ENCODE peak calls at places on chromosomes 12 and 14, in five cellular contexts. One of them, this sample, is unnamed.

GRCh38 chr12:105222726-105223357 is 13.1 kb downstream of the APPL2 start:
- DNase-seq in WTC11: no peak
- DNase-seq in breast epithelium: no peak
- DNase-seq in tibial artery: no peak
- DNase-seq in Calu3: no peak
- DNase-seq in this sample: no peak

GRCh38 chr14:24734917-24735500 is 101.0 kb upstream of the GZMB start:
- DNase-seq in Calu3: peak; percentile 51
- DNase-seq in WTC11: peak; percentile 17
- DNase-seq in tibial artery: peak; percentile 37
- DNase-seq in breast epithelium: no peak
- DNase-seq in this sample: no peak

GRCh38 chr14:25833341-25834121 is 764.3 kb downstream of the NOVA1 start:
- DNase-seq in Calu3: no peak
- DNase-seq in breast epithelium: no peak
- DNase-seq in tibial artery: no peak
- DNase-seq in WTC11: peak; percentile 57
- DNase-seq in this sample: no peak

GRCh38 chr14:50230601-50231474 is 540 bp downstream of the SOS2 start:
- DNase-seq in WTC11: peak; percentile 38
- DNase-seq in breast epithelium: peak; percentile 64
- DNase-seq in tibial artery: peak; percentile 47
- DNase-seq in Calu3: peak; percentile 35
- DNase-seq in this sample: no peak

GRCh38 chr12:89348894-89349669 is 3.2 kb downstream of the DUSP6 start:
- DNase-seq in tibial artery: no peak
- DNase-seq in Calu3: no peak
- DNase-seq in breast epithelium: no peak
- DNase-seq in WTC11: no peak
- DNase-seq in this sample: no peak

GRCh38 chr12:6200266-6201198 is at the start of gene CD9:
- DNase-seq in tibial artery: peak; percentile 65
- DNase-seq in Calu3: peak; percentile 78
- DNase-seq in breast epithelium: peak; percentile 85
- DNase-seq in WTC11: peak; percentile 72
- DNase-seq in this sample: no peak

GRCh38 chr14:83706555-83706954 is 1823.4 kb upstream of the FLRT2 start:
- DNase-seq in WTC11: peak; percentile 68
- DNase-seq in tibial artery: no peak
- DNase-seq in Calu3: no peak
- DNase-seq in breast epithelium: no peak
- DNase-seq in this sample: no peak

GRCh38 chr12:82912406-82912805 is 225.7 kb downstream of the TMTC2 start:
- DNase-seq in tibial artery: no peak
- DNase-seq in Calu3: no peak
- DNase-seq in breast epithelium: no peak
- DNase-seq in WTC11: no peak
- DNase-seq in this sample: no peak

GRCh38 chr14:93456356-93456755 is 25.6 kb downstream of the UNC79 start:
- DNase-seq in WTC11: no peak
- DNase-seq in breast epithelium: no peak
- DNase-seq in tibial artery: no peak
- DNase-seq in Calu3: no peak
- DNase-seq in this sample: no peak

GRCh38 chr12:121857322-121858246 is 1.1 kb downstream of the HPD start:
- DNase-seq in WTC11: no peak
- DNase-seq in Calu3: no peak
- DNase-seq in breast epithelium: no peak
- DNase-seq in tibial artery: no peak
- DNase-seq in this sample: no peak

GRCh38 chr14:90555126-90556049 is 158.6 kb downstream of the CALM1 start:
- DNase-seq in Calu3: no peak
- DNase-seq in WTC11: no peak
- DNase-seq in breast epithelium: no peak
- DNase-seq in tibial artery: no peak
- DNase-seq in this sample: no peak

GRCh38 chr12:122840580-122841513 is 5.6 kb downstream of the HIP1R start:
- DNase-seq in WTC11: peak; percentile 3
- DNase-seq in tibial artery: peak; percentile 18
- DNase-seq in Calu3: no peak
- DNase-seq in breast epithelium: peak; percentile 47
- DNase-seq in this sample: no peak

GRCh38 chr12:111352300-111352993 is 16.4 kb downstream of the PHETA1 start:
- DNase-seq in WTC11: no peak
- DNase-seq in tibial artery: no peak
- DNase-seq in breast epithelium: no peak
- DNase-seq in Calu3: no peak
- DNase-seq in this sample: no peak

GRCh38 chr14:55245657-55246268 is 25.5 kb upstream of the FBXO34 start:
- DNase-seq in Calu3: peak; percentile 33
- DNase-seq in breast epithelium: no peak
- DNase-seq in tibial artery: no peak
- DNase-seq in WTC11: no peak
- DNase-seq in this sample: no peak

GRCh38 chr12:5081016-5081415 is 37.3 kb downstream of the KCNA5 start:
- DNase-seq in tibial artery: no peak
- DNase-seq in Calu3: no peak
- DNase-seq in breast epithelium: no peak
- DNase-seq in WTC11: peak; percentile 61
- DNase-seq in this sample: no peak

GRCh38 chr12:5076761-5077160 is 33.1 kb downstream of the KCNA5 start:
- DNase-seq in WTC11: no peak
- DNase-seq in tibial artery: no peak
- DNase-seq in breast epithelium: peak; percentile 75
- DNase-seq in Calu3: no peak
- DNase-seq in this sample: no peak

GRCh38 chr12:5073838-5074237 is 30.2 kb downstream of the KCNA5 start:
- DNase-seq in tibial artery: no peak
- DNase-seq in WTC11: peak; percentile 56
- DNase-seq in Calu3: no peak
- DNase-seq in breast epithelium: no peak
- DNase-seq in this sample: no peak

GRCh38 chr12:5073054-5073453 is 29.4 kb downstream of the KCNA5 start:
- DNase-seq in breast epithelium: no peak
- DNase-seq in tibial artery: no peak
- DNase-seq in WTC11: no peak
- DNase-seq in Calu3: no peak
- DNase-seq in this sample: no peak

DNA sequence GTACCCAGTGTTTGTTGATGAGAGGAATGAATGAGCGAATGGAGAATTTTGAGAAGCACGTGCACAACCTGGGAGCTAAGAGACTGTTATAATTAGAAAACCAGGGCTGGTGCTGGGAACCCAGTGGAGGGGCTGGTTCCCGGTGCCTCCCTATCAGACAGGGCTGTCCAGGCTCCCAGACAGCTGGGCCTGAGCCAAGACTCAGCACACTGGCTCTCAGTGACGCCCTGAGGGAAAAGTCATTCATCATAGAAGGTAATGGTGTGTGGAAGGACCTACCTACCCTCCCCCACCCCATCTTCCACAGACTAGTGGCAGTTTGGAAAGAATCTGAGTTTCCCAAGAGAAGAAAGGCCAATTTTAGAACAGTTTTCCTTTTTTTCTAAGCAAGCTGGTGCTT is 34.7 kb downstream of the KCNA5 start:
- DNase-seq in Calu3: no peak
- DNase-seq in WTC11: no peak
- DNase-seq in tibial artery: peak; percentile 69
- DNase-seq in breast epithelium: no peak
- DNase-seq in this sample: no peak
- TF ChIP-seq CTCF in Calu3: no peak
- TF ChIP-seq CTCF in WTC11: no peak
- TF ChIP-seq CTCF in tibial artery: no peak
- TF ChIP-seq CTCF in breast epithelium: no peak
- TF ChIP-seq CTCF in this sample: no peak

GRCh38 chr12:118064608-118065007 is 3.6 kb upstream of the WSB2 start:
- DNase-seq in Calu3: no peak
- DNase-seq in tibial artery: no peak
- DNase-seq in WTC11: peak; percentile 26
- DNase-seq in breast epithelium: no peak
- DNase-seq in this sample: no peak
- TF ChIP-seq CTCF in Calu3: no peak
- TF ChIP-seq CTCF in tibial artery: no peak
- TF ChIP-seq CTCF in WTC11: peak; percentile 15
- TF ChIP-seq CTCF in breast epithelium: no peak
- TF ChIP-seq CTCF in this sample: no peak

DNA sequence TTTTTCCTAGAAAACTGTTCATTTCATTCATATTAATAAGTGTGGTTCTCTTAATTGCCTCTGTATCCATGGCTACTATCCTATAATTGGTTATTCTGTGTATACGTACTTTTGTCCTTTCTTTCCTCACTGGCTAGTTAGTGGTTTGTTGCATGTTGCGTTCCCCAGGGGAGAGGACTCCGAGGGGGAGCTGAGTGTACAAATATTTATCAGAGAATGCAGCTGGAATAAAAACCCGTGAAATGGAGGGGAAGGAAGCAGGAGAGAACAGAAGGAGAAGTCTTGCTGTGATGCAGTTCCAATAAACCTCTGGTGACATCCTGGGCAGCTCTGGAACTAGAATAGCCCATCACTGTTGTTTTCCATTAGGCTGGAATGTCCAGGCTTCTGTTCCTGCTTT is 117.1 kb upstream of the RGS6 start:
- DNase-seq in Calu3: no peak
- DNase-seq in tibial artery: no peak
- DNase-seq in WTC11: no peak
- DNase-seq in breast epithelium: no peak
- DNase-seq in this sample: no peak
- TF ChIP-seq CTCF in Calu3: no peak
- TF ChIP-seq CTCF in tibial artery: no peak
- TF ChIP-seq CTCF in WTC11: no peak
- TF ChIP-seq CTCF in breast epithelium: no peak
- TF ChIP-seq CTCF in this sample: no peak

DNA sequence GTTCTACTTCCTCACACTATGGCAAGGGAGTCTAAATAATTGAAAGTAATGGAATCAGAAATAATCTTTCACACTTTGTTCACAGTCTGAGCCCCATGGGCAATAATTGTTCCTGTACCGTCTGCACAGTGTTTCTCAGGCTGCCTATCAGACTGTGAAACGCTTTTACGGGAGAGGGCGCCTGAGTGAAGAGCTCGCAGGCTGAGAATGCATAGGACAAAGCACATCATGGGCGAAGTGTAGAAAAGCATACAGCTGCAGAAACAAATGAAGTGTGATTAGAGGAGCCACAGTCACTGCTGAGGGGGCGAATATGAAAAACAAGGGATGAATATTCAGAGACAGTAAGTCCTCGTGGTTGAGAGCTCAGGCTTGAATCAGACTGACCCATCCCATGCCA is 438.3 kb upstream of the DCN start:
- DNase-seq in WTC11: no peak
- DNase-seq in tibial artery: no peak
- DNase-seq in Calu3: no peak
- DNase-seq in breast epithelium: no peak
- DNase-seq in this sample: no peak
- TF ChIP-seq CTCF in WTC11: no peak
- TF ChIP-seq CTCF in tibial artery: no peak
- TF ChIP-seq CTCF in Calu3: no peak
- TF ChIP-seq CTCF in breast epithelium: no peak
- TF ChIP-seq CTCF in this sample: no peak

DNA sequence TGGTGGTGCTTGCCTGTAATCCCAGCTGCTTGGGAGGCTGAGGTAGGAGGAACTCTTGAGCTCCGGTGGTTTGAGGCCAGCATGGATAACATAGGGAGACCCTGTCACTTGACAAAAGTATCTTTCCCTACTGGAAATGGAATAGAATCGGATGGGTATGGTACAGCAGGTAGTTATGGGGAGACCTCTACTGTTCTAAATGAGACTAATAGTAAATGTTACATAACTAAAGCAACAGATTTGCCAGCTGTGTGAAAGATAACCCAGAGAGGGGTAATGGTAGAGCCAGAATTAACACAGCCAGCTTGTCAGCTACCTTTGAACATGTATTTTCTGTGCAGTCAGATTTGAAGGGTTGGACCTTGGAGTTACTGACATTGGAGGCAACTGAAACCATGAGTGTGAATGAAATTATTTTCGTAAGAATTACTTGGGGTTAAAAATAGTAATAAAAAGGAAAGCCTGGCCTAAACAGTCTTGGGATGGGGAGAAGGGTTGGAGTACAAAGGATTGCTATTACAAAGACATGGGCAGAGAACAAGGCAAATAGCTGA is 21.7 kb upstream of the NUP107 start:
- DNase-seq in WTC11: no peak
- DNase-seq in tibial artery: no peak
- DNase-seq in Calu3: no peak
- DNase-seq in breast epithelium: no peak
- DNase-seq in this sample: no peak
- TF ChIP-seq CTCF in WTC11: no peak
- TF ChIP-seq CTCF in tibial artery: peak; percentile 9
- TF ChIP-seq CTCF in Calu3: no peak
- TF ChIP-seq CTCF in breast epithelium: no peak
- TF ChIP-seq CTCF in this sample: no peak

GRCh38 chr14:59474172-59474571 is 9.0 kb upstream of the GPR135 start:
- DNase-seq in breast epithelium: no peak
- DNase-seq in WTC11: no peak
- DNase-seq in Calu3: no peak
- DNase-seq in tibial artery: no peak
- DNase-seq in this sample: no peak
- TF ChIP-seq CTCF in breast epithelium: no peak
- TF ChIP-seq CTCF in WTC11: no peak
- TF ChIP-seq CTCF in Calu3: no peak
- TF ChIP-seq CTCF in tibial artery: no peak
- TF ChIP-seq CTCF in this sample: no peak

DNA sequence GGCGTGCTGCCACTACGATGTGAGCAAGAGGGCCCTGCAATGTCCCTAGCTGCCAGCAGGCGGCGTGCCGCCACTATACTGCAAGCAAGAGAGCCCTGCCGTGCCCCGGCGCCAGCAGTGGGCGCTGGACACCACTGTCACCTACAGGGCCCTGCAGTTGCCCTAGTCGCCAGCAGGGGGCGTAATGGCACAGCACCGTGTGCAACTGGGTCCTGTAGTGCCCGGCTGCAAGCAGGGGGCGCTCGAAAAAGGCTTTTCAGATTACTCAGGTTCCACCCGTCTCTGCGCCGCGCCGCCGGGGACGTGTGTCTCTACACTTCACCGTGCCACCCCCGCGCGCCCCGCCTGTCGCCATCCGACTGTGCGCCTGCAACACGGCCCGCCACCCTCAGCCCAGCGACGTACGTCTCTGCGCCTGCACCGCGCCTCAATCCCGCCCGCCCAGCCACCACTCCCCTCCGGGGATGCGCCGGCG is 1356.9 kb downstream of the TMEM121 start:
- DNase-seq in WTC11: no peak
- DNase-seq in tibial artery: no peak
- DNase-seq in Calu3: peak; percentile 37
- DNase-seq in breast epithelium: no peak
- DNase-seq in this sample: no peak
- TF ChIP-seq CTCF in WTC11: peak; percentile 60
- TF ChIP-seq CTCF in tibial artery: peak; percentile 41
- TF ChIP-seq CTCF in Calu3: peak; percentile 58
- TF ChIP-seq CTCF in breast epithelium: no peak
- TF ChIP-seq CTCF in this sample: no peak

This sample was measured in omental fat pad.